ENCODE peak calls at places on chromosomes 13 and 19, in eight cellular contexts. N, R, A, M, S, B, V and U are unnamed samples.

GRCh38 chr19:15136234-15136954 is 29.2 kb downstream of the SYDE1 start:
- DNase-seq in N (no peak), R (no peak), A (no peak), M (no peak), S (no peak), B (no peak), V (no peak), U (no peak)

GRCh38 chr13:112968910-112969691 is at the start of gene MCF2L:
- DNase-seq in N (peak; percentile 24), R (no peak), A (peak; percentile 14), M (peak; percentile 81), S (no peak), B (no peak), V (peak; percentile 56), U (no peak)

GRCh38 chr19:18193388-18194207 is 580 bp downstream of the MPV17L2 start:
- DNase-seq in N (no peak), R (no peak), A (no peak), M (no peak), S (no peak), B (no peak), V (no peak), U (no peak)

GRCh38 chr13:105033999-105034398 is 1501.5 kb downstream of the EFNB2 start:
- DNase-seq in N (no peak), R (no peak), A (no peak), M (no peak), S (no peak), B (no peak), V (no peak), U (peak; percentile 7)

GRCh38 chr19:48746738-48747575 is at the start of gene IZUMO1:
- DNase-seq in N (no peak), R (peak; percentile 58), A (no peak), M (no peak), S (peak; percentile 82), B (peak; percentile 72), V (peak; percentile 88), U (peak; percentile 84)

GRCh38 chr13:78047151-78047550 is 128.5 kb upstream of the EDNRB start:
- DNase-seq in N (no peak), R (no peak), A (no peak), M (no peak), S (no peak), B (no peak), V (no peak), U (no peak)

GRCh38 chr13:104648291-104648690 is 1582.1 kb upstream of the SLC10A2 start:
- DNase-seq in N (no peak), R (no peak), A (no peak), M (no peak), S (no peak), B (no peak), V (peak; percentile 1), U (no peak)

GRCh38 chr13:110341445-110342247 is 34.6 kb downstream of the COL4A2 start:
- DNase-seq in N (no peak), R (no peak), A (no peak), M (peak; percentile 71), S (peak; percentile 77), B (no peak), V (no peak), U (no peak)

GRCh38 chr13:63433546-63434150 is 2018.0 kb upstream of the PCDH20 start:
- DNase-seq in N (no peak), R (no peak), A (no peak), M (no peak), S (no peak), B (no peak), V (no peak), U (no peak)

GRCh38 chr19:6721773-6722172 is 1.3 kb upstream of the C3 start:
- DNase-seq in N (no peak), R (no peak), A (no peak), M (no peak), S (no peak), B (no peak), V (no peak), U (no peak)

GRCh38 chr13:48112896-48113525 is 18.1 kb upstream of the MED4 start:
- DNase-seq in N (no peak), R (no peak), A (no peak), M (no peak), S (no peak), B (no peak), V (no peak), U (no peak)

GRCh38 chr13:106156468-106156867 is 379.0 kb downstream of the EFNB2 start:
- DNase-seq in N (peak; percentile 84), R (no peak), A (no peak), M (no peak), S (peak; percentile 56), B (no peak), V (no peak), U (no peak)

GRCh38 chr13:80755925-80756324 is 415.0 kb upstream of the SPRY2 start:
- DNase-seq in N (no peak), R (no peak), A (no peak), M (no peak), S (no peak), B (no peak), V (no peak), U (no peak)

GRCh38 chr13:42577538-42577937 is 3.6 kb downstream of the TNFSF11 start:
- DNase-seq in N (no peak), R (no peak), A (no peak), M (no peak), S (no peak), B (no peak), V (no peak), U (no peak)

GRCh38 chr13:78420814-78421213 is 182.5 kb downstream of the POU4F1 start:
- DNase-seq in N (no peak), R (no peak), A (no peak), M (no peak), S (no peak), B (peak; percentile 12), V (no peak), U (no peak)

GRCh38 chr19:50377051-50377441 is 789 bp downstream of the NR1H2 start:
- DNase-seq in N (peak; percentile 10), R (no peak), A (no peak), M (no peak), S (no peak), B (no peak), V (peak; percentile 66), U (no peak)

GRCh38 chr19:17510220-17510993 is 1.0 kb upstream of the PGLS start:
- DNase-seq in N (no peak), R (no peak), A (no peak), M (no peak), S (no peak), B (no peak), V (no peak), U (no peak)

GRCh38 chr19:28299649-28300048 is 913.3 kb downstream of the UQCRFS1 start:
- DNase-seq in N (no peak), R (no peak), A (no peak), M (no peak), S (no peak), B (no peak), V (no peak), U (no peak)

GRCh38 chr19:13091400-13092161 is 11.1 kb downstream of the LYL1 start:
- DNase-seq in N (no peak), R (no peak), A (no peak), M (no peak), S (no peak), B (peak; percentile 83), V (no peak), U (no peak)

GRCh38 chr19:13797870-13798269 is 2.6 kb downstream of the ZSWIM4 start:
- DNase-seq in N (no peak), R (no peak), A (no peak), M (no peak), S (no peak), B (no peak), V (no peak), U (no peak)

GRCh38 chr19:839146-839872 is 1.5 kb upstream of the PRTN3 start:
- DNase-seq in N (no peak), R (no peak), A (no peak), M (no peak), S (no peak), B (no peak), V (no peak), U (no peak)

GRCh38 chr13:75010941-75011340 is 471.0 kb downstream of the TBC1D4 start:
- DNase-seq in N (no peak), R (no peak), A (no peak), M (no peak), S (no peak), B (no peak), V (no peak), U (no peak)

GRCh38 chr19:30799854-30800755 is 427.9 kb downstream of the ZNF536 start:
- DNase-seq in N (peak; percentile 10), R (peak; percentile 23), A (no peak), M (no peak), S (no peak), B (peak; percentile 26), V (peak; percentile 75), U (no peak)

GRCh38 chr19:48466571-48467325 is 2.4 kb upstream of the CYTH2 start:
- DNase-seq in N (peak; percentile 38), R (no peak), A (no peak), M (no peak), S (no peak), B (no peak), V (no peak), U (no peak)

GRCh38 chr19:38583219-38583984 is 34.4 kb downstream of the MAP4K1 start:
- DNase-seq in N (no peak), R (no peak), A (no peak), M (no peak), S (no peak), B (no peak), V (no peak), U (no peak)

GRCh38 chr13:97945792-97946419 is 7.6 kb upstream of the IPO5 start:
- DNase-seq in N (no peak), R (no peak), A (no peak), M (no peak), S (no peak), B (no peak), V (no peak), U (no peak)

GRCh38 chr13:87671031-87671823 is at the start of gene SLITRK5:
- DNase-seq in N (peak; percentile 83), R (no peak), A (peak; percentile 38), M (peak; percentile 87), S (no peak), B (peak; percentile 85), V (peak; percentile 95), U (no peak)

GRCh38 chr19:51064534-51065220 is at the start of gene KLK13:
- DNase-seq in N (peak; percentile 1), R (peak; percentile 35), A (no peak), M (no peak), S (no peak), B (no peak), V (peak; percentile 49), U (peak; percentile 47)

GRCh38 chr19:1173160-1173844 is 766 bp downstream of the SBNO2 start:
- DNase-seq in N (no peak), R (no peak), A (no peak), M (no peak), S (no peak), B (no peak), V (peak; percentile 54), U (no peak)

GRCh38 chr13:40152145-40152544 is 496.7 kb downstream of the COG6 start:
- DNase-seq in N (peak; percentile 72), R (no peak), A (no peak), M (no peak), S (peak; percentile 92), B (no peak), V (no peak), U (no peak)

GRCh38 chr13:98496239-98496668 is 80.7 kb downstream of the STK24 start:
- DNase-seq in N (no peak), R (no peak), A (no peak), M (no peak), S (no peak), B (no peak), V (no peak), U (no peak)

GRCh38 chr19:10555613-10555979 is 10.2 kb downstream of the KRI1 start:
- DNase-seq in N (no peak), R (no peak), A (no peak), M (no peak), S (no peak), B (no peak), V (no peak), U (no peak)

GRCh38 chr19:15291666-15292065 is 40.7 kb downstream of the BRD4 start:
- DNase-seq in N (no peak), R (no peak), A (no peak), M (no peak), S (no peak), B (no peak), V (no peak), U (no peak)

GRCh38 chr19:45484273-45484945 is 12.4 kb downstream of the RTN2 start:
- DNase-seq in N (no peak), R (no peak), A (no peak), M (no peak), S (no peak), B (no peak), V (no peak), U (no peak)